ENCODE peak calls at places on chromosomes 16 and 17, in five cellular contexts. L is heart left ventricle; Z is posterior vena cava; W is stimulated activated CD8-positive, alpha-beta memory T cell treated with anti-CD3 and anti-CD28 coated beads, Interleukin-4, amount 100 ng/mL, for 4 hours; V is NCI-H1436. R is an unnamed sample.
A peak's percentile ranks its signal among the peaks of the same experiment; 100 is the strongest.

GRCh38 chr16:10858203-10858602 is 18.8 kb upstream of the CIITA start:
- DNase-seq in L (no peak), Z (no peak), W (no peak), V (no peak), R (no peak)

GRCh38 chr16:11481987-11482386 is 104.7 kb downstream of the LITAF start:
- DNase-seq in L (no peak), Z (peak; percentile 12), W (no peak), V (no peak), R (no peak)

GRCh38 chr17:700504-701094 is 14.0 kb downstream of the VPS53 start:
- DNase-seq in L (no peak), Z (no peak), W (no peak), V (no peak), R (no peak)

GRCh38 chr17:17808706-17809432 is 27.9 kb downstream of the SREBF1 start:
- DNase-seq in L (no peak), Z (no peak), W (no peak), V (no peak), R (no peak)

GRCh38 chr17:42167807-42168206 is 13.0 kb upstream of the RAB5C start:
- DNase-seq in L (no peak), Z (no peak), W (no peak), V (no peak), R (no peak)

GRCh38 chr16:65975049-65975708 is 391.3 kb upstream of the CDH5 start:
- DNase-seq in L (no peak), Z (no peak), W (no peak), V (no peak), R (peak; percentile 45)

GRCh38 chr17:7989781-7990655 is 12.4 kb upstream of the GUCY2D start:
- DNase-seq in L (peak; percentile 73), Z (peak; percentile 95), W (peak; percentile 99), V (peak; percentile 81), R (no peak)

GRCh38 chr16:23055481-23055880 is 93.8 kb downstream of the USP31 start:
- DNase-seq in L (no peak), Z (no peak), W (no peak), V (no peak), R (no peak)

GRCh38 chr16:50985733-50986132 is 165.3 kb downstream of the SALL1 start:
- DNase-seq in L (no peak), Z (no peak), W (no peak), V (no peak), R (no peak)

GRCh38 chr16:76199681-76200210 is 77.5 kb upstream of the CNTNAP4 start:
- DNase-seq in L (no peak), Z (no peak), W (no peak), V (no peak), R (no peak)

GRCh38 chr16:8751481-8752311 is 45.7 kb downstream of the TMEM186 start:
- DNase-seq in L (no peak), Z (peak; percentile 50), W (no peak), V (no peak), R (peak; percentile 30)

GRCh38 chr17:7475764-7476422 is 3.5 kb downstream of the ZBTB4 start:
- DNase-seq in L (peak; percentile 70), Z (peak; percentile 88), W (no peak), V (no peak), R (peak; percentile 75)

GRCh38 chr17:74272731-74273201 is 1.3 kb upstream of the DNAI2 start:
- DNase-seq in L (peak; percentile 83), Z (peak; percentile 85), W (no peak), V (no peak), R (no peak)

GRCh38 chr17:81866440-81867122 is 4.6 kb downstream of the ARHGDIA start:
- DNase-seq in L (no peak), Z (no peak), W (no peak), V (no peak), R (no peak)

GRCh38 chr17:31744541-31744951 is 114.5 kb downstream of the COPRS start:
- DNase-seq in L (no peak), Z (no peak), W (no peak), V (no peak), R (no peak)

GRCh38 chr17:67386965-67387551 is 10.0 kb downstream of the PITPNC1 start:
- DNase-seq in L (no peak), Z (no peak), W (peak; percentile 36), V (peak; percentile 61), R (no peak)

GRCh38 chr17:10879110-10879509 is 41.2 kb upstream of the PIRT start:
- DNase-seq in L (no peak), Z (no peak), W (no peak), V (no peak), R (no peak)

GRCh38 chr17:78817123-78817522 is 23.5 kb downstream of the USP36 start:
- DNase-seq in L (no peak), Z (no peak), W (no peak), V (no peak), R (no peak)

GRCh38 chr17:27670791-27671590 is 40.0 kb downstream of the LGALS9 start:
- DNase-seq in L (no peak), Z (no peak), W (no peak), V (no peak), R (no peak)

GRCh38 chr16:22366889-22367288 is 7.5 kb downstream of the CDR2 start:
- DNase-seq in L (no peak), Z (no peak), W (no peak), V (no peak), R (no peak)

GRCh38 chr17:16435951-16436886 is 20.8 kb downstream of the TRPV2 start:
- DNase-seq in L (no peak), Z (no peak), W (no peak), V (no peak), R (no peak)

GRCh38 chr17:61579961-61580360 is 11.1 kb downstream of the NACA2 start:
- DNase-seq in L (no peak), Z (no peak), W (no peak), V (no peak), R (no peak)

GRCh38 chr16:49581630-49582298 is 208.2 kb downstream of the C16orf78 start:
- DNase-seq in L (peak; percentile 48), Z (peak; percentile 56), W (no peak), V (no peak), R (no peak)

GRCh38 chr16:12796498-12796897 is 7.2 kb downstream of the CPPED1 start:
- DNase-seq in L (no peak), Z (no peak), W (no peak), V (no peak), R (no peak)

GRCh38 chr17:2181206-2181983 is 122.2 kb downstream of the SMG6 start:
- DNase-seq in L (peak; percentile 83), Z (peak; percentile 93), W (no peak), V (no peak), R (peak; percentile 86)

GRCh38 chr17:82031885-82032627 is 578 bp downstream of the RAC3 start:
- DNase-seq in L (no peak), Z (no peak), W (no peak), V (peak; percentile 62), R (no peak)

GRCh38 chr17:48753794-48754499 is 25.4 kb upstream of the HOXB13 start:
- DNase-seq in L (no peak), Z (no peak), W (no peak), V (no peak), R (no peak)

GRCh38 chr17:74119960-74120359 is 83.5 kb upstream of the RPL38 start:
- DNase-seq in L (no peak), Z (peak; percentile 62), W (no peak), V (no peak), R (no peak)

GRCh38 chr16:22400899-22401298 is 26.5 kb upstream of the CDR2 start:
- DNase-seq in L (no peak), Z (no peak), W (no peak), V (no peak), R (no peak)

GRCh38 chr17:31579265-31579664 is 187.8 kb downstream of the RAB11FIP4 start:
- DNase-seq in L (no peak), Z (no peak), W (no peak), V (no peak), R (no peak)

GRCh38 chr16:27595993-27596392 is 46.0 kb downstream of the KATNIP start:
- DNase-seq in L (no peak), Z (no peak), W (no peak), V (no peak), R (no peak)

GRCh38 chr17:6092923-6093468 is 22.8 kb downstream of the WSCD1 start:
- DNase-seq in L (no peak), Z (peak; percentile 37), W (no peak), V (no peak), R (no peak)

GRCh38 chr17:78781339-78782304 is at the start of gene CYTH1:
- DNase-seq in L (peak; percentile 72), Z (peak; percentile 90), W (no peak), V (peak; percentile 27), R (no peak)

R was measured in GM04504.